ENCODE peak calls at places on chromosomes 12 and 14, in five cellular contexts. V is GM23338; A is effector memory CD4-positive, alpha-beta T cell; R is mammary epithelial cell; F is right lobe of liver. I is an unnamed sample. For H3K27me3, the result is how much of the 10 kb centered on the place peaks cover.

GRCh38 chr12:93243689-93244513 is 133.8 kb upstream of the NUDT4 start:
- DNase-seq in V (no peak), A (no peak), R (peak), F (peak), I (no peak)

GRCh38 chr12:26406391-26406790 is 211.0 kb downstream of the SSPN start:
- DNase-seq in V (no peak), A (no peak), R (no peak), F (peak), I (no peak)

GRCh38 chr12:52235822-52236291 is 2.8 kb downstream of the KRT7 start:
- DNase-seq in V (no peak), A (no peak), R (peak), F (no peak), I (no peak)

GRCh38 chr12:32881107-32881506 is 15.5 kb downstream of the PKP2 start:
- DNase-seq in V (no peak), A (no peak), R (no peak), F (no peak), I (no peak)

GRCh38 chr12:120013659-120014380 is 24.8 kb downstream of the BICDL1 start:
- DNase-seq in V (no peak), A (peak), R (peak), F (no peak), I (no peak)

GRCh38 chr12:54413284-54414190 is 5.5 kb downstream of the ITGA5 start:
- DNase-seq in V (no peak), A (peak), R (no peak), F (peak), I (no peak)

GRCh38 chr14:58131386-58131785 is 20.6 kb downstream of the ARMH4 start:
- DNase-seq in V (peak), A (no peak), R (peak), F (peak), I (peak)

GRCh38 chr14:48568688-48569087 is 893.3 kb upstream of the MDGA2 start:
- DNase-seq in V (no peak), A (no peak), R (peak), F (no peak), I (no peak)

GRCh38 chr12:50257226-50258166 is 25.8 kb downstream of the LIMA1 start:
- DNase-seq in V (no peak), A (no peak), R (peak), F (no peak), I (no peak)

GRCh38 chr12:12717586-12718381 is 616 bp downstream of the CDKN1B start:
- DNase-seq in V (peak), A (no peak), R (peak), F (peak), I (peak)

GRCh38 chr14:67940476-67940875 is 120.9 kb downstream of the RAD51B start:
- DNase-seq in V (no peak), A (no peak), R (no peak), F (no peak), I (no peak)

GRCh38 chr12:12441891-12442461 is 85.1 kb downstream of the BORCS5 start:
- DNase-seq in V (no peak), A (peak), R (peak), F (no peak), I (no peak)

GRCh38 chr12:104226672-104227071 is 11.1 kb downstream of the TXNRD1 start:
- DNase-seq in V (no peak), A (no peak), R (peak), F (no peak), I (no peak)

GRCh38 chr14:88241810-88242209 is 81.3 kb downstream of the KCNK10 start:
- DNase-seq in V (no peak), A (no peak), R (no peak), F (no peak), I (no peak)

GRCh38 chr12:47159348-47159747 is 79.6 kb upstream of the AMIGO2 start:
- DNase-seq in V (no peak), A (no peak), R (no peak), F (no peak), I (no peak)

GRCh38 chr14:76955575-76956252 is 72.8 kb downstream of the IRF2BPL start:
- DNase-seq in V (peak), A (peak), R (peak), F (no peak), I (peak)

GRCh38 chr12:130162771-130163460 is 652 bp downstream of the FZD10 start:
- DNase-seq in V (no peak), A (no peak), R (no peak), F (no peak), I (peak)
- H3K27me3 ChIP-seq in V (half or more), A (under half), R (under half), F (under half), I (half or more)

GRCh38 chr12:132328282-132329029 is 933 bp downstream of the GALNT9 start:
- DNase-seq in V (no peak), A (no peak), R (no peak), F (no peak), I (no peak)

GRCh38 chr12:132327351-132328171 is 1.8 kb downstream of the GALNT9 start:
- DNase-seq in V (no peak), A (no peak), R (peak), F (peak), I (peak)

GRCh38 chr12:132325733-132326130 is 3.7 kb downstream of the GALNT9 start:
- DNase-seq in V (no peak), A (no peak), R (no peak), F (no peak), I (no peak)

GRCh38 chr12:132324841-132325732 is 4.3 kb downstream of the GALNT9 start:
- DNase-seq in V (no peak), A (no peak), R (no peak), F (no peak), I (no peak)

GRCh38 chr12:132326646-132327045 is 2.7 kb downstream of the GALNT9 start:
- DNase-seq in V (no peak), A (no peak), R (no peak), F (no peak), I (no peak)
- H3K27me3 ChIP-seq in V (under half), A (under half), R (under half), F (under half), I (under half)

GRCh38 chr12:111093428-111094142 is 173.2 kb upstream of the MYL2 start:
- DNase-seq in V (no peak), A (no peak), R (no peak), F (no peak), I (no peak)
- H3K27me3 ChIP-seq in V (under half), A (under half), R (under half), F (under half), I (under half)

DNA sequence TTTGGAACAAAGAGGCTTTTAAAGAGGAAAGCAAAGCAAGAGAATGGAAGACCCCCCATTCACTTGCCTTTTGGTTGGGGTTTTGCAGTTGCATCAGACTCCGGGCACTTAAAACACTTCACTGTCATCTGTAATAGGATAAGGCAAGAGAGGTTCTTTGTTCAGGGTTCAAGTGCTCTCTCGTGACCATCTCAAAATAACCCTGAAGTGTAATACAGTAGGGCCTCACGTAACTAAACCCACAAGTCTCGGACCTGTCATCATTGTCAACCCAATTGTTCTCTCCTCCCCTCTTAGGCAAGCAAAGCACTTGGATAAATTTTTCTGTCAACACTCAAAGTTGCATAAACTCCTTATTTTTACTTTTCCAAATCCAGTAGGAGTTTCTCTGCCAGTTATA is 26.9 kb upstream of the MYBPC1 start:
- DNase-seq in V (no peak), A (no peak), R (no peak), F (no peak), I (no peak)
- H3K27me3 ChIP-seq in V (under half), A (under half), R (under half), F (under half), I (under half)

GRCh38 chr14:61308198-61308597 is 13.2 kb upstream of the PRKCH start:
- DNase-seq in V (no peak), A (no peak), R (no peak), F (no peak), I (no peak)
- H3K27me3 ChIP-seq in V (under half), A (under half), R (under half), F (under half), I (under half)

GRCh38 chr12:98894412-98895085 is 249.5 kb downstream of the APAF1 start:
- DNase-seq in V (peak), A (no peak), R (no peak), F (no peak), I (peak)

GRCh38 chr12:98895086-98895651 is 250.1 kb downstream of the APAF1 start:
- DNase-seq in V (peak), A (no peak), R (no peak), F (no peak), I (peak)

GRCh38 chr12:98893126-98893525 is 248.0 kb downstream of the APAF1 start:
- DNase-seq in V (no peak), A (no peak), R (no peak), F (no peak), I (no peak)

GRCh38 chr12:98896938-98897337 is 251.8 kb downstream of the APAF1 start:
- DNase-seq in V (peak), A (no peak), R (no peak), F (no peak), I (peak)

DNA sequence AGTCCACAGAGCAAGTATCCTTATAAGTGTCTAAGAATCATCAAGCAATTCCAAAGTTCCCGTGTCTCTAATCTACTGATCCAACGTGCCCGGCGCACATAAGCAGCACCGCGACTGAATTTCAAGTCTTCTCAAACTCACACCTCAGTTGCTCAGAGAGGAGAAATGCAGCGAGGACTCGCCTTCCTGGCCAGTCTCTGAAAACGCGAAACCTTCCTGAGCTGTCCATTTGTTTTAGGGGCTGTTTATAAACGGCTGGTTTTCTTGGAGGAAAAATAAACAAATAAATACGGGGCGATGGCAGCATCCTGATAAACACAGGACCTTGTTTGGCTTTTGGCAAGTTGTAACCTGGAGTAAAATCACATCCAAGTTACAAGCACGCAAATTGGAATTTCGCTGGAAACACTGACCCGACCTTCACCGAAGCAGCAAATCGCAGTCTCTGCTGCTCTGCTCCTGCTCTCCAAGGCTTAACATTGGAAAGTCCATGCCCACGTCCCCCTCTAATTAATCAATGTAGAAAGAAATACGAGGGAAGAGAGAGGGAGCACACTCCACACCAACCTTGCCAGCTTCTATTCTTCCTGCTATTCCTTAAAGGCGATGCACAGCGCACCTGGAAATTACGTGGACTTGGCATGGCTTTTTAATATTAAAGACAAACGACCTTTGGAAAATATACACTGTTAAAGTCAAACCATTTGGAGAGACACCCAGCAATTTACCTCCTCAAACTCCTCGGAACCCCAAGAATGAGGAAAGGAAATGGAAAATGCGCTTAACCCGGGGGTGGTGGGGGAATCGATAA is 248.7 kb downstream of the APAF1 start:
- DNase-seq in V (peak), A (no peak), R (no peak), F (no peak), I (peak)
- H3K27me3 ChIP-seq in V (half or more), A (under half), R (under half), F (under half), I (half or more)

DNA sequence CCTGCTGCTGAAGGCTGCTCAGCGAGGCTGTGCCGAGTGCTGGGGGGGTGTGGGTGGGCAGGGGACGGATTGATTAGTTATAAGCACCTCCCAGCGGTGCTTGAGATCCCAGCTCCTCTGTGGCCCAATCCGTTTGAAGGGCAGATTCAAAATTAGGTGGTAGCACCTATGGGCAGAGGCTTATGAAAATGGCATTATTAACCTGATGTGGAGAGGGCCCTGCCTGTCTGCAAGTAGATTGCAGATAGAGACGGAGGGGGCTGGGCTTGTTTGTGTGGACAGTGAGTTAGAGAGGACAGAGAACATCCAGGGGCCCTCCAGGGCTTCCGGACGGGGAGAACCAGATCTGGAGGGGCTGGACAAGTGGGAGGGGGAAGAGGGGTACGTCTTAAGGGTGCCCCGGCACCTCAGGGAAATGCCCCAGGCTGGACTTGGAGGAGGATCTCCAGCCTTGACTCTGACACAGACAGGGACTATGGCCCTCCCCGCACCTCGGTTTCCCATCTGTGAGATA is at the start of gene RTL1:
- DNase-seq in V (no peak), A (no peak), R (no peak), F (no peak), I (no peak)
- H3K27me3 ChIP-seq in V (under half), A (under half), R (under half), F (under half), I (under half)

GRCh38 chr12:57727758-57728395 is 10.7 kb downstream of the AGAP2 start:
- DNase-seq in V (peak), A (no peak), R (no peak), F (peak), I (peak)
- H3K27me3 ChIP-seq in V (half or more), A (under half), R (under half), F (under half), I (half or more)

GRCh38 chr14:60487211-60487610 is 1.3 kb upstream of the C14orf39 start:
- DNase-seq in V (no peak), A (no peak), R (no peak), F (no peak), I (no peak)
- H3K27me3 ChIP-seq in V (half or more), A (under half), R (under half), F (under half), I (under half)

I was measured in H7.